ENCODE peak calls at places on chromosomes 13 and 19, in nine cellular contexts. A is tibial nerve; U is Caco-2; K is breast epithelium; I is upper lobe of right lung; V is epithelial cell of esophagus; J is CD8-positive, alpha-beta T cell; C is cardiac fibroblast; R is esophagus squamous epithelium. N is an unnamed sample.

GRCh38 chr13:23509781-23510543 is 60.2 kb upstream of the TNFRSF19 start:
- DNase-seq in A (no peak), U (no peak), K (no peak), I (no peak), V (peak), J (no peak), C (peak), R (no peak), N (no peak)

GRCh38 chr13:64078025-64078424 is 2662.4 kb upstream of the PCDH20 start:
- DNase-seq in A (no peak), U (no peak), K (no peak), I (no peak), V (no peak), J (no peak), C (no peak), R (no peak), N (no peak)

GRCh38 chr13:112867301-112867711 is 101.7 kb upstream of the MCF2L start:
- DNase-seq in A (no peak), U (no peak), K (no peak), I (no peak), V (no peak), J (no peak), C (no peak), R (no peak), N (no peak)

GRCh38 chr13:49023441-49023840 is 47.7 kb downstream of the FNDC3A start:
- DNase-seq in A (no peak), U (no peak), K (no peak), I (no peak), V (peak), J (no peak), C (peak), R (no peak), N (no peak)

GRCh38 chr19:41821003-41821735 is 23.3 kb downstream of the LYPD4 start:
- DNase-seq in A (no peak), U (no peak), K (no peak), I (peak), V (peak), J (no peak), C (peak), R (no peak), N (no peak)

GRCh38 chr19:48418317-48419064 is 25.0 kb downstream of the GRIN2D start:
- DNase-seq in A (no peak), U (no peak), K (no peak), I (no peak), V (no peak), J (no peak), C (no peak), R (no peak), N (no peak)

GRCh38 chr19:39566064-39566463 is 26.1 kb upstream of the EID2 start:
- DNase-seq in A (no peak), U (no peak), K (no peak), I (no peak), V (no peak), J (no peak), C (peak), R (no peak), N (no peak)

GRCh38 chr19:56163097-56163496 is 12.7 kb upstream of the GALP start:
- DNase-seq in A (no peak), U (no peak), K (no peak), I (no peak), V (no peak), J (no peak), C (no peak), R (no peak), N (no peak)

GRCh38 chr19:16457195-16457953 is 14.4 kb downstream of the EPS15L1 start:
- DNase-seq in A (no peak), U (no peak), K (no peak), I (no peak), V (peak), J (no peak), C (peak), R (no peak), N (peak)

GRCh38 chr13:65965496-65965895 is 1264.6 kb downstream of the PCDH9 start:
- DNase-seq in A (no peak), U (no peak), K (no peak), I (no peak), V (peak), J (no peak), C (peak), R (no peak), N (no peak)

GRCh38 chr19:38145627-38146026 is 78.4 kb downstream of the DPF1 start:
- DNase-seq in A (no peak), U (no peak), K (no peak), I (no peak), V (peak), J (no peak), C (peak), R (no peak), N (no peak)

GRCh38 chr13:77751513-77752456 is 54.3 kb downstream of the SLAIN1 start:
- DNase-seq in A (no peak), U (no peak), K (no peak), I (no peak), V (peak), J (no peak), C (peak), R (no peak), N (no peak)

GRCh38 chr13:46211116-46211515 is 612 bp upstream of the LRRC63 start:
- DNase-seq in A (no peak), U (peak), K (no peak), I (no peak), V (peak), J (no peak), C (peak), R (no peak), N (no peak)

GRCh38 chr19:47021536-47022139 is 2.0 kb downstream of the NPAS1 start:
- DNase-seq in A (no peak), U (no peak), K (no peak), I (no peak), V (no peak), J (no peak), C (no peak), R (no peak), N (no peak)

GRCh38 chr19:47100290-47100689 is 13.3 kb downstream of the ZC3H4 start:
- DNase-seq in A (no peak), U (no peak), K (no peak), I (no peak), V (no peak), J (no peak), C (no peak), R (no peak), N (no peak)

GRCh38 chr13:80753951-80754350 is 413.0 kb upstream of the SPRY2 start:
- DNase-seq in A (no peak), U (no peak), K (no peak), I (no peak), V (no peak), J (no peak), C (no peak), R (no peak), N (no peak)

GRCh38 chr19:10352764-10353671 is 13.6 kb upstream of the ICAM3 start:
- DNase-seq in A (peak), U (peak), K (no peak), I (no peak), V (no peak), J (no peak), C (peak), R (no peak), N (peak)

GRCh38 chr19:13215572-13216380 is 65.6 kb downstream of the IER2 start:
- DNase-seq in A (no peak), U (no peak), K (no peak), I (no peak), V (no peak), J (no peak), C (peak), R (no peak), N (no peak)

GRCh38 chr19:54653181-54653809 is 9.5 kb upstream of the LILRB4 start:
- DNase-seq in A (no peak), U (no peak), K (no peak), I (no peak), V (peak), J (no peak), C (peak), R (no peak), N (no peak)

GRCh38 chr13:106275441-106276032 is 259.9 kb downstream of the EFNB2 start:
- DNase-seq in A (no peak), U (no peak), K (no peak), I (no peak), V (no peak), J (no peak), C (no peak), R (no peak), N (no peak)

GRCh38 chr19:39307822-39308530 is 11.8 kb downstream of the IFNL1 start:
- DNase-seq in A (no peak), U (no peak), K (no peak), I (no peak), V (no peak), J (no peak), C (no peak), R (no peak), N (no peak)

GRCh38 chr19:28168557-28168956 is 1044.4 kb downstream of the UQCRFS1 start:
- DNase-seq in A (no peak), U (no peak), K (no peak), I (no peak), V (no peak), J (no peak), C (no peak), R (no peak), N (no peak)

GRCh38 chr13:23380534-23380933 is 53.0 kb downstream of the SACS start:
- DNase-seq in A (no peak), U (no peak), K (no peak), I (no peak), V (no peak), J (no peak), C (peak), R (no peak), N (no peak)

GRCh38 chr13:51330741-51331140 is 8.8 kb upstream of the SERPINE3 start:
- DNase-seq in A (no peak), U (no peak), K (peak), I (no peak), V (no peak), J (no peak), C (peak), R (no peak), N (no peak)

GRCh38 chr13:35720690-35721554 is 244.4 kb upstream of the MAB21L1 start:
- DNase-seq in A (no peak), U (peak), K (no peak), I (no peak), V (peak), J (no peak), C (peak), R (no peak), N (peak)

GRCh38 chr13:37109080-37109678 is 3.7 kb upstream of the CSNK1A1L start:
- DNase-seq in A (no peak), U (no peak), K (no peak), I (no peak), V (peak), J (no peak), C (peak), R (no peak), N (no peak)

GRCh38 chr19:11944656-11945055 is 19.7 kb downstream of the ZNF700 start:
- DNase-seq in A (no peak), U (no peak), K (no peak), I (no peak), V (no peak), J (no peak), C (no peak), R (no peak), N (no peak)

GRCh38 chr19:494171-495046 is 1.9 kb upstream of the MADCAM1 start:
- DNase-seq in A (no peak), U (no peak), K (no peak), I (peak), V (no peak), J (no peak), C (no peak), R (no peak), N (peak)

GRCh38 chr13:113655358-113656014 is 2.5 kb downstream of the ATP4B start:
- DNase-seq in A (peak), U (peak), K (no peak), I (peak), V (no peak), J (no peak), C (no peak), R (no peak), N (no peak)

GRCh38 chr19:6276447-6276846 is 3.3 kb downstream of the MLLT1 start:
- DNase-seq in A (peak), U (no peak), K (peak), I (peak), V (no peak), J (no peak), C (peak), R (no peak), N (peak)

GRCh38 chr13:90752070-90752469 is 595.4 kb upstream of the MIR17HG start:
- DNase-seq in A (no peak), U (no peak), K (no peak), I (no peak), V (no peak), J (no peak), C (no peak), R (no peak), N (no peak)

GRCh38 chr13:112441779-112442310 is 65.7 kb downstream of the SPACA7 start:
- DNase-seq in A (no peak), U (peak), K (no peak), I (no peak), V (no peak), J (no peak), C (no peak), R (no peak), N (no peak)

GRCh38 chr13:45918597-45918996 is 67.0 kb upstream of the SIAH3 start:
- DNase-seq in A (no peak), U (no peak), K (no peak), I (no peak), V (peak), J (no peak), C (no peak), R (no peak), N (no peak)

GRCh38 chr13:53201454-53202225 is 173.0 kb downstream of the OLFM4 start:
- DNase-seq in A (no peak), U (no peak), K (no peak), I (peak), V (no peak), J (no peak), C (no peak), R (no peak), N (peak)

GRCh38 chr19:8423821-8424223 is 10.7 kb downstream of the MARCHF2 start:
- DNase-seq in A (peak), U (peak), K (peak), I (peak), V (peak), J (no peak), C (peak), R (no peak), N (peak)

GRCh38 chr19:38701455-38702063 is 42.7 kb downstream of the CAPN12 start:
- DNase-seq in A (no peak), U (peak), K (no peak), I (peak), V (no peak), J (no peak), C (no peak), R (no peak), N (no peak)

GRCh38 chr19:4969772-4970531 is 1.0 kb downstream of the KDM4B start:
- DNase-seq in A (no peak), U (no peak), K (no peak), I (no peak), V (peak), J (no peak), C (peak), R (no peak), N (no peak)

GRCh38 chr13:111854403-111854802 is 212.5 kb upstream of the SOX1 start:
- DNase-seq in A (no peak), U (no peak), K (no peak), I (no peak), V (no peak), J (no peak), C (no peak), R (no peak), N (no peak)

DNA sequence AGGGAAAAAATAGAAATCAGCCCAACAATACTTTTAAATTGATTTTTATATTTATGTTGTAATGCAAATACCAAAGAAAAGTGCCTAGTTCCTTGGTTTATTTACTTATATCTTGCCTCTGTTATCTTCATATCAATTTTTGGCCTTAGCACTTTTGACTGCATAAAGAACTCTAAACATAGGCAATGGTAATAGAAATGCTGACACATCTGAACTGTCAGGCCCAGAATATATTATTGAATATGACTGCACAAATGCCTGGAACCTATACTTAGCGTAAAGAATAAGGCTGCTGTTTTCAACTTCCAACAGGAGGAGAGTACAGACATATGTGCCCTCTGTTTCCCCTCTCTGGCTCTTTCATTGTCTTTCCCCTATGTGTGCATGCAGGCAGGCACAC is 91.1 kb downstream of the DNAJC15 start:
- DNase-seq in A (no peak), U (no peak), K (no peak), I (no peak), V (no peak), J (no peak), C (no peak), R (no peak), N (no peak)
- H3K4me3 ChIP-seq in A (no peak), U (no peak), K (no peak), I (no peak), V (no peak), J (no peak), C (no peak), R (no peak), N (no peak)

DNA sequence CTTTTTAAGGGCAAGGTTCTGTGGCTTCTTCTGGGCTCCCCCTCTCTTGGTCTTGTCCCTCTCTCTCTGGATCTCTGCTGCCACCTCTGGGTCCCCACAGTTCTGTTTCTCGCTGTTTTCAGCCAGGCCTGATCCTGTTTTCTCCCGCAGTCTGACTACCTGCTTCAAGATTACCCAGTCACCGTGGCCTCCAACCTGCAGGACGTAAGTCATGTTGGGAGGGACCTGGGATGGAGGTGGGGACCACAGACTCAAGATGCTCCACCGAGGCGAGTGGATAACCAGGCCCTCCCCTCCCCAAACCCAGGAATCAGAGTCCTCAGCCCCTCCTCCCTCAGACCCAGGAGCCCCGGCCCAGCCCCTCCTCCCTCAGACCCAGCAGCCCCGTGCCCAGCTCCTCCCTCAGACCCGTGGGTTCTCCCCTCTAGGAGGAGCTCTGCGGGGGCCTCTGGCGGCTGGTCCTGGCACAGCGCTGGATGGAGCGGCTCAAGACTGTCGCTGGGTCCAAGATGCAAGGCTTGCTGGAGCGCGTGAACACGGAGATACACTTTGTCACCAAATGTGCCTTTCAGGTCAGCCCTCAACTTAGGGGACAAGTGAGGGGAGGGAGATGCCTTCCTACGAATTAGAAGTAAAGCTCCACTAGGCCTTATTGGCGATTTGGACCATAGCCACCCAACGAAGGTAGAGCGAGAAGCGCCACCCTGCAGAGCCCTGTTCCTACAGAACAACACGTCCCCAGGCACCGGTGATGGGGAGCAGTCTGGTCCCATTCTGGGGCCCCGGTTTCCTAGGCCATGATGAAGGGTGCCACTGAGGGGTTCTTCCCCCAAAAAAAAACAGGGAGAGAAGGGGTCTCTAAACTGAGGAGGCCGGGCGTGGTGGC is 2.2 kb downstream of the FLT3LG start:
- DNase-seq in A (no peak), U (peak), K (no peak), I (no peak), V (peak), J (no peak), C (no peak), R (no peak), N (peak)
- TF ChIP-seq CTCF in A (peak), U (peak), K (no peak), I (peak), V (peak), J (peak), C (peak), R (peak), N (peak)

DNA sequence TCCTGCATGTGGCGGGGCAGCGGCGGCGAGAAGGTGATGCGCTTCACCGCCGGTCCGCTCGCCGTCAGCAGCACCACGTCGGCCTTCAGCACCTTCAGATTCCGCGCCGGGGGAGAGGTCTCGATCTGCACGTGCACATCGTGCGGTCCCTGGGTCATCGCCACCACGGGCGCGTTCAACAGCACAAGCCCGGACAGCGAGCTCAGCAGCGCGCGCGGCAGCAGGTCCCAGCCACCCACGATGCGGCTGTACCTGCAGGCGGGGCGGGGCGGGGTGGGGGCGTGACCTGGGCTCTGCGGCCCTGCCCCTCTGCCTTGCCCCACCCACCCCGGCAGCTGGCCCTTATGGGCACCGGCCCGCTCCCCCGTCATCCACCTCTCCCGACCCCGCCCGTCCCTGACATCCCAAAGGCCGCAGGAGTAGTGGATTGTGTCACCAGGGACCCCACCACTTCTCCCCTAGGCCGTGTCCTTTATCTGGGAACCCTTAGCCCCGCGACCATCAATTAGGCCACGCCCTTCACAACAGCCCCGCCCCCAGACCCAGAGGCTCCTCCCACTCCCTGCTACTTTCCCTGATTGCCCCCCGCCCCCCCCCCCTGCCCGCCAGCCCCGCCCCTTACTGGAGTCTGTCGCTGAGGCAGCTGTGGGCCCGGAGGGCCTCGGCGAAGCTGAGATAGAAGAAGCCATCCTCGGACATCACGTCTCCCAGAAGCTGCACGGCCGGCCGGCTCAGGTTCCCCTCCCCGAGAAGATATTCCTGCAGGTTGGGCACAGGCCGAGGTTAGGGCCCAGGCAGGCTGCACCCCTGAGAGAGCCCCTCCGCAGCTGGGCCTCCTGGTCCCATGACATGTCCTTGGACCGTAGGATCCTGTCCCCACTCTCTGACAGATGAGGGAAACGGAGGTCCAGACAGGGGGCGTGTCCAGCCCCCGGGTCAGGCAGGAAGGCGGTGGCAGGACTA is 6.1 kb downstream of the IL4I1 start:
- DNase-seq in A (no peak), U (peak), K (no peak), I (peak), V (peak), J (peak), C (no peak), R (no peak), N (no peak)
- H3K4me3 ChIP-seq in A (peak), U (peak), K (peak), I (peak), V (peak), J (peak), C (no peak), R (peak), N (peak)

GRCh38 chr19:36973021-36973843 is 57.1 kb downstream of the ZNF568 start:
- DNase-seq in A (peak), U (no peak), K (peak), I (peak), V (peak), J (peak), C (peak), R (peak), N (peak)
- TF ChIP-seq CTCF in A (peak), U (no peak), K (peak), I (peak), V (peak), J (no peak), C (peak), R (peak), N (peak)

N was measured in psoas muscle.